ENCODE peak calls at places on chromosomes 11 and 22, in nine cellular contexts. One of them, this sample, is unnamed.
A peak's percentile ranks its signal among the peaks of the same experiment; 100 is the strongest.

GRCh38 chr22:49789289-49790141 is 38.2 kb downstream of the BRD1 start:
- DNase-seq in HT-29: no peak
- DNase-seq in activated CD4-positive, alpha-beta T cell treated with anti-CD3 and anti-CD28 coated beads, Interleukin-2, amount 10 ng/mL, durations not matched to agents 7 days and 5 days: peak; percentile 45
- DNase-seq in NCI-H2029 treated with DMSO at 0.1 percent for 48 hours: no peak
- DNase-seq in CD4-positive, alpha-beta T cell: peak; percentile 39
- DNase-seq in ACHN: no peak
- DNase-seq in adipocyte: peak; percentile 14
- DNase-seq in progenitor cell of endocrine pancreas: no peak
- DNase-seq in D341Med: no peak
- DNase-seq in this sample: peak; percentile 89

GRCh38 chr22:42316988-42317387 is 46.5 kb upstream of the TCF20 start:
- DNase-seq in CD4-positive, alpha-beta T cell: no peak
- DNase-seq in progenitor cell of endocrine pancreas: no peak
- DNase-seq in ACHN: no peak
- DNase-seq in D341Med: no peak
- DNase-seq in adipocyte: no peak
- DNase-seq in NCI-H2029 treated with DMSO at 0.1 percent for 48 hours: no peak
- DNase-seq in activated CD4-positive, alpha-beta T cell treated with anti-CD3 and anti-CD28 coated beads, Interleukin-2, amount 10 ng/mL, durations not matched to agents 7 days and 5 days: no peak
- DNase-seq in HT-29: peak; percentile 39
- DNase-seq in this sample: peak; percentile 81

GRCh38 chr11:45853616-45854219 is 6.4 kb downstream of the CRY2 start:
- DNase-seq in activated CD4-positive, alpha-beta T cell treated with anti-CD3 and anti-CD28 coated beads, Interleukin-2, amount 10 ng/mL, durations not matched to agents 7 days and 5 days: no peak
- DNase-seq in D341Med: no peak
- DNase-seq in NCI-H2029 treated with DMSO at 0.1 percent for 48 hours: no peak
- DNase-seq in HT-29: no peak
- DNase-seq in ACHN: no peak
- DNase-seq in progenitor cell of endocrine pancreas: no peak
- DNase-seq in CD4-positive, alpha-beta T cell: no peak
- DNase-seq in adipocyte: no peak
- DNase-seq in this sample: no peak

GRCh38 chr11:120746836-120747609 is 235.5 kb downstream of the GRIK4 start:
- DNase-seq in adipocyte: no peak
- DNase-seq in ACHN: no peak
- DNase-seq in activated CD4-positive, alpha-beta T cell treated with anti-CD3 and anti-CD28 coated beads, Interleukin-2, amount 10 ng/mL, durations not matched to agents 7 days and 5 days: no peak
- DNase-seq in D341Med: peak; percentile 89
- DNase-seq in progenitor cell of endocrine pancreas: no peak
- DNase-seq in NCI-H2029 treated with DMSO at 0.1 percent for 48 hours: no peak
- DNase-seq in CD4-positive, alpha-beta T cell: no peak
- DNase-seq in HT-29: no peak
- DNase-seq in this sample: no peak

GRCh38 chr22:29756341-29756740 is 10.5 kb downstream of the ZMAT5 start:
- DNase-seq in progenitor cell of endocrine pancreas: no peak
- DNase-seq in adipocyte: no peak
- DNase-seq in CD4-positive, alpha-beta T cell: no peak
- DNase-seq in D341Med: no peak
- DNase-seq in activated CD4-positive, alpha-beta T cell treated with anti-CD3 and anti-CD28 coated beads, Interleukin-2, amount 10 ng/mL, durations not matched to agents 7 days and 5 days: no peak
- DNase-seq in HT-29: no peak
- DNase-seq in ACHN: no peak
- DNase-seq in NCI-H2029 treated with DMSO at 0.1 percent for 48 hours: no peak
- DNase-seq in this sample: no peak

GRCh38 chr11:115717215-115717584 is 213.0 kb upstream of the CADM1 start:
- DNase-seq in progenitor cell of endocrine pancreas: no peak
- DNase-seq in NCI-H2029 treated with DMSO at 0.1 percent for 48 hours: no peak
- DNase-seq in activated CD4-positive, alpha-beta T cell treated with anti-CD3 and anti-CD28 coated beads, Interleukin-2, amount 10 ng/mL, durations not matched to agents 7 days and 5 days: no peak
- DNase-seq in ACHN: no peak
- DNase-seq in CD4-positive, alpha-beta T cell: no peak
- DNase-seq in HT-29: no peak
- DNase-seq in adipocyte: no peak
- DNase-seq in D341Med: no peak
- DNase-seq in this sample: no peak

GRCh38 chr11:95337175-95337957 is 106.4 kb upstream of the SESN3 start:
- DNase-seq in CD4-positive, alpha-beta T cell: peak; percentile 20
- DNase-seq in activated CD4-positive, alpha-beta T cell treated with anti-CD3 and anti-CD28 coated beads, Interleukin-2, amount 10 ng/mL, durations not matched to agents 7 days and 5 days: peak; percentile 61
- DNase-seq in adipocyte: peak; percentile 58
- DNase-seq in ACHN: no peak
- DNase-seq in HT-29: no peak
- DNase-seq in NCI-H2029 treated with DMSO at 0.1 percent for 48 hours: no peak
- DNase-seq in D341Med: peak; percentile 87
- DNase-seq in progenitor cell of endocrine pancreas: no peak
- DNase-seq in this sample: peak; percentile 59

GRCh38 chr11:69922015-69922595 is 102.9 kb upstream of the FGF3 start:
- DNase-seq in HT-29: no peak
- DNase-seq in activated CD4-positive, alpha-beta T cell treated with anti-CD3 and anti-CD28 coated beads, Interleukin-2, amount 10 ng/mL, durations not matched to agents 7 days and 5 days: no peak
- DNase-seq in D341Med: no peak
- DNase-seq in progenitor cell of endocrine pancreas: no peak
- DNase-seq in ACHN: no peak
- DNase-seq in CD4-positive, alpha-beta T cell: no peak
- DNase-seq in NCI-H2029 treated with DMSO at 0.1 percent for 48 hours: no peak
- DNase-seq in adipocyte: no peak
- DNase-seq in this sample: no peak

GRCh38 chr11:130455493-130456127 is 7.2 kb downstream of the ADAMTS15 start:
- DNase-seq in NCI-H2029 treated with DMSO at 0.1 percent for 48 hours: no peak
- DNase-seq in HT-29: no peak
- DNase-seq in progenitor cell of endocrine pancreas: no peak
- DNase-seq in ACHN: no peak
- DNase-seq in CD4-positive, alpha-beta T cell: no peak
- DNase-seq in activated CD4-positive, alpha-beta T cell treated with anti-CD3 and anti-CD28 coated beads, Interleukin-2, amount 10 ng/mL, durations not matched to agents 7 days and 5 days: no peak
- DNase-seq in adipocyte: no peak
- DNase-seq in D341Med: no peak
- DNase-seq in this sample: no peak

GRCh38 chr22:50483977-50484853 is 2.4 kb upstream of the MIOX start:
- DNase-seq in CD4-positive, alpha-beta T cell: no peak
- DNase-seq in D341Med: no peak
- DNase-seq in progenitor cell of endocrine pancreas: no peak
- DNase-seq in HT-29: no peak
- DNase-seq in activated CD4-positive, alpha-beta T cell treated with anti-CD3 and anti-CD28 coated beads, Interleukin-2, amount 10 ng/mL, durations not matched to agents 7 days and 5 days: no peak
- DNase-seq in ACHN: peak; percentile 14
- DNase-seq in NCI-H2029 treated with DMSO at 0.1 percent for 48 hours: no peak
- DNase-seq in adipocyte: no peak
- DNase-seq in this sample: no peak

GRCh38 chr11:69947772-69948255 is 128.6 kb upstream of the FGF3 start:
- DNase-seq in ACHN: no peak
- DNase-seq in adipocyte: no peak
- DNase-seq in activated CD4-positive, alpha-beta T cell treated with anti-CD3 and anti-CD28 coated beads, Interleukin-2, amount 10 ng/mL, durations not matched to agents 7 days and 5 days: no peak
- DNase-seq in NCI-H2029 treated with DMSO at 0.1 percent for 48 hours: no peak
- DNase-seq in HT-29: no peak
- DNase-seq in progenitor cell of endocrine pancreas: no peak
- DNase-seq in D341Med: no peak
- DNase-seq in CD4-positive, alpha-beta T cell: no peak
- DNase-seq in this sample: no peak

GRCh38 chr11:17991799-17992433 is 20.9 kb downstream of the SERGEF start:
- DNase-seq in adipocyte: peak; percentile 86
- DNase-seq in progenitor cell of endocrine pancreas: no peak
- DNase-seq in CD4-positive, alpha-beta T cell: peak; percentile 15
- DNase-seq in D341Med: peak; percentile 70
- DNase-seq in ACHN: peak; percentile 52
- DNase-seq in NCI-H2029 treated with DMSO at 0.1 percent for 48 hours: peak; percentile 71
- DNase-seq in activated CD4-positive, alpha-beta T cell treated with anti-CD3 and anti-CD28 coated beads, Interleukin-2, amount 10 ng/mL, durations not matched to agents 7 days and 5 days: peak; percentile 69
- DNase-seq in HT-29: peak; percentile 81
- DNase-seq in this sample: peak; percentile 76

GRCh38 chr22:46612904-46613605 is 7.1 kb upstream of the GRAMD4 start:
- DNase-seq in D341Med: no peak
- DNase-seq in activated CD4-positive, alpha-beta T cell treated with anti-CD3 and anti-CD28 coated beads, Interleukin-2, amount 10 ng/mL, durations not matched to agents 7 days and 5 days: peak; percentile 59
- DNase-seq in adipocyte: no peak
- DNase-seq in progenitor cell of endocrine pancreas: no peak
- DNase-seq in CD4-positive, alpha-beta T cell: no peak
- DNase-seq in HT-29: no peak
- DNase-seq in NCI-H2029 treated with DMSO at 0.1 percent for 48 hours: no peak
- DNase-seq in ACHN: no peak
- DNase-seq in this sample: no peak

GRCh38 chr11:117328414-117329010 is 858 bp downstream of the CEP164 start:
- DNase-seq in HT-29: peak; percentile 64
- DNase-seq in D341Med: no peak
- DNase-seq in adipocyte: peak; percentile 73
- DNase-seq in progenitor cell of endocrine pancreas: no peak
- DNase-seq in ACHN: peak; percentile 33
- DNase-seq in activated CD4-positive, alpha-beta T cell treated with anti-CD3 and anti-CD28 coated beads, Interleukin-2, amount 10 ng/mL, durations not matched to agents 7 days and 5 days: peak; percentile 23
- DNase-seq in NCI-H2029 treated with DMSO at 0.1 percent for 48 hours: peak; percentile 2
- DNase-seq in CD4-positive, alpha-beta T cell: no peak
- DNase-seq in this sample: peak; percentile 58